ENCODE peak calls at places on chromosome 20, in five cellular contexts. C is ovary, K is K562, U is substantia nigra, S is cardiac muscle cell. F is an unnamed sample.

GRCh38 chr20:46635514-46636091 is 15.7 kb downstream of the SLC13A3 start:
- DNase-seq in C (no peak), K (peak), U (no peak), S (no peak), F (peak)

GRCh38 chr20:57880155-57880648 is 170.4 kb upstream of the PMEPA1 start:
- DNase-seq in C (no peak), K (no peak), U (no peak), S (no peak), F (no peak)

GRCh38 chr20:10370091-10370887 is 63.7 kb downstream of the MKKS start:
- DNase-seq in C (no peak), K (no peak), U (no peak), S (no peak), F (no peak)

GRCh38 chr20:53698321-53698978 is 104.8 kb upstream of the ZNF217 start:
- DNase-seq in C (no peak), K (no peak), U (no peak), S (no peak), F (no peak)

GRCh38 chr20:33667245-33668086 is 723 bp downstream of the ACTL10 start:
- DNase-seq in C (peak), K (no peak), U (peak), S (no peak), F (peak)

GRCh38 chr20:44572551-44573500 is 9.6 kb upstream of the PKIG start:
- DNase-seq in C (peak), K (no peak), U (peak), S (peak), F (peak)

GRCh38 chr20:382291-383115 is 1.9 kb downstream of the TRIB3 start:
- DNase-seq in C (no peak), K (peak), U (no peak), S (no peak), F (peak)

GRCh38 chr20:44745560-44746366 is at the start of gene KCNK15:
- DNase-seq in C (peak), K (peak), U (no peak), S (peak), F (peak)

GRCh38 chr20:440636-441035 is 21.7 kb downstream of the TBC1D20 start:
- DNase-seq in C (no peak), K (no peak), U (no peak), S (no peak), F (no peak)

GRCh38 chr20:1087311-1087710 is 31.1 kb upstream of the PSMF1 start:
- DNase-seq in C (no peak), K (no peak), U (no peak), S (no peak), F (peak)

GRCh38 chr20:63930971-63931553 is 25.2 kb downstream of the UCKL1 start:
- DNase-seq in C (no peak), K (no peak), U (no peak), S (no peak), F (no peak)
- H3K27ac ChIP-seq in C (no peak), K (no peak), U (no peak), S (no peak), F (no peak)

DNA sequence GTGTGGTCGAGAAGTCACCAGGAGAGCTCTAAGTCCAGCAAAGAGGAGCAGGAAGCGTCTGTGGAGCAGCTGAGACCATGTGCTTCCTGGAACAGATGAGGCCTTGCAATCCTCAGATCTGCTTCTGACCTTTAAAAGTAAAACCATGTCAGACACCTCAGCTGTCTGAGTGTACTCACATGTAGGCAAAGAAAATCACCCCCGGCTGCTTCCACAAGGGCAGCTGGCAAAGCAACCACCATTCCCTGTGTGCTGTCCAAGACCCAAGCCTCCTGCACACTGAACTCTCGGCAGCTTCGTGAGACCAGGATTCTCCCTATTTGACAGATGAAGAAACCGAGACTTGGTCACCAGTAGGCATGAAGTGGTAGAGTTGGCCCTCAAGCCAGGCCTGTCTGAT is 76.6 kb downstream of the EDN3 start:
- DNase-seq in C (no peak), K (no peak), U (no peak), S (no peak), F (no peak)
- H3K27ac ChIP-seq in C (no peak), K (no peak), U (no peak), S (no peak), F (no peak)

DNA sequence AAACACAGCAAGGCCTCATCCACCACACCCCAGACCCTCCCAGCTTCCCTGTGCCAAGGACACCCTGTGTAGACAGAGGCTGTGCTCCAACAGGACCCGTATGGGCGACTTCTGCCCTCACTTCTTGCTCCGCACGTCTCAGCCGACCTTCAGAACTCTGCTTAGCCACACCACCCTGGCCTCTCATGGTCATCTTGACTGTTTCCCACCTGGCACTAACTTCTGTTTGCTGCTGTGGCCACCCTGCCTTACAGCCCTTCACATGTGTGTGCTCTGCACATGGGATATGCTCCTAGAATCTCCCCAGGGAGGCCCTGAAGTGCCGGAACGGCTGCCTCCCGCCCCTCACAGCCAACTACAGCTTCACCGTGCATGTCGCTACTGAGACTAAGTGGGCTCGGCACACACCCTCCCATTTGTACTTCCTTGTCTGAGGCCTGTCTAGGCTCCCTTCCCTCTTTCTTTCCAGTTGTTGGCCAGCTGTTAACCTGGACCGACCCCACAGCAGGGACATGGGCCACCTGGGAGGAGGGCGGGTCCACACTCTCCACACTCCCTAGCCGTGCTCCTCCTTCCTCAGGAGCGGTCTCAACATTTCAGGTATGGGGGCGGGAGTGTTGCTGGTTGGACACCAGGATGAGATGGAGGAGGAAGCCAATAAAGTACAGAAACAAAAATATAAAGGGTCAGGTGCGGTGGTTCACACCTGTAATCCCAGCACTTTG is 69.6 kb downstream of the PYGB start:
- DNase-seq in C (peak), K (no peak), U (no peak), S (no peak), F (no peak)
- H3K27ac ChIP-seq in C (no peak), K (no peak), U (peak), S (peak), F (no peak)

GRCh38 chr20:22382742-22383141 is 201.6 kb downstream of the FOXA2 start:
- DNase-seq in C (no peak), K (no peak), U (no peak), S (no peak), F (peak)
- H3K27ac ChIP-seq in C (no peak), K (no peak), U (no peak), S (no peak), F (peak)

DNA sequence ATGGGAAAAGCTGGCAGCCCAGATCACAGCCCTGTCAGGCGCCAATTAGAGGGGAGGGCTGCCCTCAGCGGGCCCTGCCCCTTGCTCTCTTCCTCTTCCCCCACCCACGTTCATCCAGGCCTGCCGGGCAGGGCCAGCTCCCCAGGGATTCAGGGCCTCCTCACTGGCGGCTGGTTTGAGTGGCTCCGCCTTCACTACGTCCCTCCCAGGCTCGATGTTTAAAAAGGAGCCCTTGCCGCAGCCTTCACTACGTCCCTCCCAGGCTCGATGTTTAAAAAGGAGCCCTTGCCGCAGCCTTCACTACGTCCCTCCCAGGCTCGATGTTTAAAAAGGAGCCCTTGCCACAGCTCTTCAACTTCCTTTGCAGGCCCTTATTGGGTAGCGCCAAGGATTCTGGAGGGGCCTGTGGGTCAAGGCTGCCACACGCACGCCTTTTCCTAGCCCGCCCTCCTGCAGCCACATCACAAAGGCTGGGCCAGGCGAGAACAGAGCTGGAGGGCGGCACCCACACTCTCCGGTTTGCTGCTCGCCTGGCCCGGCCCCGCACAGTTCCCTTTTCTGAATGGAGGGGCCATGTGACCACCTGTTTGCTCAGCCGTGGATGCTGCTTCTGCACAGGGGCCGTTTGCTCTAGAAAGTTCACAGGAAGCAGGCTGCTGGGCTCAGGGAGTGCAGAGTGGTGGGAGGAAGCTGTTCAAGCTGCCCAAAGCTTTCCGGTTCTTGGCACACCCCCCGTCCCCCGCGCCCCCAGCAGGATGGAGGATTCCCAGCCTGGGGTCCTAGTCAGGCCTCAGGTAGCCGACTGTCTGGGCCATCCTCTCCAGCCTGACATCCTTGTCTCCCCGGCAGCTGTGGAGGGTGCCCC is 1.6 kb downstream of the SLC17A9 start:
- DNase-seq in C (peak), K (no peak), U (peak), S (peak), F (no peak)
- H3K27ac ChIP-seq in C (peak), K (no peak), U (peak), S (peak), F (no peak)

GRCh38 chr20:19784511-19785172 is 26.6 kb downstream of the RIN2 start:
- DNase-seq in C (peak), K (peak), U (peak), S (peak), F (peak)
- H3K27ac ChIP-seq in C (no peak), K (no peak), U (peak), S (peak), F (peak)

DNA sequence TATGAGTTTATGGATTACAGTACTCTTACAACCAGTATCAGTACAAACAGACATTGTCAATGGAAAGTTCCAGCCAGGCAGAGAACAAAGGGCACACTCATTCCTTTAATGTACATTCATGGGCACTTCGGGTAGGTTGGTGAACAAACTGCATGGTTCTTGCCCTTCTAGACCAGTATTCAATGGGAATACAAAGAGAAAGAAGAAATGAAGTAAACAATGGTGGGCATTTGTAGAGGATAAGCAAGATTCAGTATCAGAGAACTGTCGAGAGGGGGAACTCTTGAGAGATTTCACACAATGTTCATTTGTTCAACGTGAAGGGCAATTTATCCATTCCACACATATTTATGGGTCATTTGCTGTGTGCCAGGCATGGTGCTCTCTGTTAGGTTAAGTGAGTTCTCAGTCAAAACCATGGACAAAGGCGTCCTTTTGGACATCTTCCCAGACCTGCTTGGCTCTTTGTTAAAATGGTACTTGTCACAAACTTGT is 714.8 kb downstream of the DHX35 start:
- DNase-seq in C (no peak), K (no peak), U (no peak), S (no peak), F (peak)
- H3K27ac ChIP-seq in C (no peak), K (no peak), U (no peak), S (no peak), F (no peak)

GRCh38 chr20:37267684-37268313 is 6.2 kb upstream of the GHRH start:
- DNase-seq in C (no peak), K (no peak), U (peak), S (no peak), F (no peak)
- H3K27ac ChIP-seq in C (no peak), K (no peak), U (no peak), S (no peak), F (no peak)

DNA sequence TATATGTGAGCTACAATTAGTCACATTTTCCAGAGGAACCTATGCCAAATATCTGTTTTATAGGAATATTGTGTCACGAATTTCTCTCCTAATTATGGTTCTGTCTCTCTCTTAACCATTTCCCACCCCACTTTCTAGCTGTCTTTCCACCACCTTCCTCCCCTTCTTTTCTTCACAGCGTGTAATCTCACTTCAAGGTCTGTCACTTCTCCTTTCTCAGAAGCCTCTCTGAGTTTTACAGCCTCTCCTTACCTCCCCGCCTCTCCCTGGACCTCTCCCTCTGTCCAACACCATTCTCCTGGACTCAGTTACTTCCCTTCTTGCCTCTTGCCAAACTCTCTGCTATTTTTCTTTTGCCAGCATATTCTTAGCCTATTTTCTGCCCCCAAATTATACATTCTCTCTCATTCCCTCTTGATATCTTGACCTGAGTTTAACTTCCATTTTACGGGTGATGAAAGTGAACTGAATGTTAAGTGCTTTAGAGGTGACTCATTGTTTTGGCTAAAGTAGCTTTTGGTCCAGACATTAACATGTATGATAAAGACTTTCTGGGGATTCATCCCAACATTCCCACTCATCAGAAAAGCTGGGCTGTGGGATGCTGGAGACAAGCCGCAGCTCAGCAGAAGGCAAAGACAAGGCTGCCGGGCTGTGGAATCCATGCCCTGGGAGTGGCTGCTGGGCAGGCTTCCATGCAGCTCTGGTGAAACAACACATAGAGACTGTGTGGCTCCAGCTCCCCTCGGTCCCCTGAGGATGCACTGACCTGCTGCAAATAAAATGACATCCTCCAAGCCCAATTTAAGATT is 90.1 kb upstream of the SYNDIG1 start:
- DNase-seq in C (no peak), K (no peak), U (no peak), S (no peak), F (peak)
- H3K27ac ChIP-seq in C (no peak), K (no peak), U (peak), S (no peak), F (no peak)

DNA sequence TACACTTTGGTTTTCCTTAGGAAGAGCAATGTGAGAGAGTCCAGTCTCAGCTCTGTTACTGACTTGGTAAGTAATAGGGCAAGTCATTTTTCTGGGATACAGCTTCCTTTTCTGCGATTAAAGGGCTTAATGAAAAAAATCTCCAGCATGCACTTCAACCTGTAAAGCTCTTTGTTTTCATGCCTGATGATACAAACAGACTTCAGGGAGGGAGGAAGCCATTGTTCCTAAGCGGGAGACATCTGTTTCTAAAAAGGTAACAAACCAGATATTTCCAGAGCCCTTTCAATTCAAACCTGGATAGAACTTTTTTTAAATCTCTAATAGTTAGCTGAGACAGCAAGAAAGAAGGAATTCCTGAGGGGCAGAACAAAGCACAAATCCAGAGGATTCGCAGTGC is 5.2 kb upstream of the CASS4 start:
- DNase-seq in C (no peak), K (no peak), U (no peak), S (no peak), F (no peak)
- H3K27ac ChIP-seq in C (no peak), K (peak), U (no peak), S (no peak), F (no peak)